ENCODE peak calls at places on chromosomes 6 and 20, in seven cellular contexts. One of them, this sample, is unnamed.

GRCh38 chr6:31096656-31097055 is 15.7 kb downstream of the C6orf15 start:
- DNase-seq in NAMALWA: no peak
- DNase-seq in amygdala: no peak
- DNase-seq in omental fat pad: no peak
- DNase-seq in nephron progenitor cell: no peak
- DNase-seq in fibroblast of lung: no peak
- DNase-seq in EL: no peak
- DNase-seq in this sample: no peak

GRCh38 chr6:101163611-101164010 is 229.9 kb upstream of the GRIK2 start:
- DNase-seq in omental fat pad: no peak
- DNase-seq in nephron progenitor cell: no peak
- DNase-seq in fibroblast of lung: no peak
- DNase-seq in NAMALWA: no peak
- DNase-seq in EL: peak
- DNase-seq in amygdala: no peak
- DNase-seq in this sample: no peak

GRCh38 chr6:160379464-160379863 is 31.3 kb downstream of the SLC22A3 start:
- DNase-seq in omental fat pad: no peak
- DNase-seq in nephron progenitor cell: no peak
- DNase-seq in NAMALWA: no peak
- DNase-seq in amygdala: no peak
- DNase-seq in fibroblast of lung: peak
- DNase-seq in EL: peak
- DNase-seq in this sample: no peak

GRCh38 chr20:57548177-57549058 is 12.5 kb upstream of the PCK1 start:
- DNase-seq in NAMALWA: no peak
- DNase-seq in amygdala: no peak
- DNase-seq in omental fat pad: no peak
- DNase-seq in nephron progenitor cell: no peak
- DNase-seq in EL: peak
- DNase-seq in fibroblast of lung: peak
- DNase-seq in this sample: no peak

GRCh38 chr20:62285722-62286121 is 17.1 kb upstream of the ADRM1 start:
- DNase-seq in amygdala: no peak
- DNase-seq in NAMALWA: no peak
- DNase-seq in omental fat pad: no peak
- DNase-seq in fibroblast of lung: no peak
- DNase-seq in EL: no peak
- DNase-seq in nephron progenitor cell: no peak
- DNase-seq in this sample: no peak

GRCh38 chr6:145865595-145865994 is 51.0 kb upstream of the FBXO30 start:
- DNase-seq in nephron progenitor cell: no peak
- DNase-seq in omental fat pad: no peak
- DNase-seq in NAMALWA: no peak
- DNase-seq in fibroblast of lung: no peak
- DNase-seq in amygdala: no peak
- DNase-seq in EL: no peak
- DNase-seq in this sample: no peak

GRCh38 chr6:70667256-70667710 is 400 bp upstream of the SMAP1 start:
- DNase-seq in omental fat pad: no peak
- DNase-seq in EL: no peak
- DNase-seq in amygdala: no peak
- DNase-seq in NAMALWA: no peak
- DNase-seq in fibroblast of lung: peak
- DNase-seq in nephron progenitor cell: no peak
- DNase-seq in this sample: no peak

GRCh38 chr6:84870693-84871092 is 106.3 kb upstream of the TBX18 start:
- DNase-seq in omental fat pad: no peak
- DNase-seq in amygdala: no peak
- DNase-seq in fibroblast of lung: no peak
- DNase-seq in nephron progenitor cell: no peak
- DNase-seq in NAMALWA: no peak
- DNase-seq in EL: no peak
- DNase-seq in this sample: no peak

GRCh38 chr6:128569737-128570438 is 49.5 kb upstream of the PTPRK start:
- DNase-seq in omental fat pad: no peak
- DNase-seq in fibroblast of lung: peak
- DNase-seq in amygdala: no peak
- DNase-seq in nephron progenitor cell: no peak
- DNase-seq in EL: peak
- DNase-seq in NAMALWA: no peak
- DNase-seq in this sample: no peak

GRCh38 chr20:46010491-46011405 is 2.0 kb downstream of the MMP9 start:
- DNase-seq in NAMALWA: no peak
- DNase-seq in fibroblast of lung: no peak
- DNase-seq in omental fat pad: no peak
- DNase-seq in nephron progenitor cell: no peak
- DNase-seq in EL: no peak
- DNase-seq in amygdala: no peak
- DNase-seq in this sample: no peak

GRCh38 chr6:134056046-134056445 is 3.6 kb upstream of the SLC2A12 start:
- DNase-seq in omental fat pad: no peak
- DNase-seq in nephron progenitor cell: no peak
- DNase-seq in NAMALWA: no peak
- DNase-seq in amygdala: no peak
- DNase-seq in fibroblast of lung: no peak
- DNase-seq in EL: no peak
- DNase-seq in this sample: no peak

GRCh38 chr6:66662196-66662595 is 955.2 kb upstream of the EYS start:
- DNase-seq in EL: no peak
- DNase-seq in fibroblast of lung: peak
- DNase-seq in omental fat pad: no peak
- DNase-seq in amygdala: no peak
- DNase-seq in NAMALWA: peak
- DNase-seq in nephron progenitor cell: no peak
- DNase-seq in this sample: no peak

GRCh38 chr6:52570291-52570700 is 6.6 kb downstream of the TRAM2 start:
- DNase-seq in EL: no peak
- DNase-seq in fibroblast of lung: peak
- DNase-seq in amygdala: no peak
- DNase-seq in omental fat pad: no peak
- DNase-seq in NAMALWA: no peak
- DNase-seq in nephron progenitor cell: no peak
- DNase-seq in this sample: no peak

GRCh38 chr6:107822154-107823046 is 1.7 kb downstream of the SCML4 start:
- DNase-seq in omental fat pad: no peak
- DNase-seq in amygdala: no peak
- DNase-seq in nephron progenitor cell: no peak
- DNase-seq in fibroblast of lung: no peak
- DNase-seq in EL: peak
- DNase-seq in NAMALWA: peak
- DNase-seq in this sample: no peak

GRCh38 chr20:50368386-50368785 is 141.8 kb upstream of the PTPN1 start:
- DNase-seq in nephron progenitor cell: no peak
- DNase-seq in NAMALWA: no peak
- DNase-seq in EL: no peak
- DNase-seq in amygdala: no peak
- DNase-seq in omental fat pad: no peak
- DNase-seq in fibroblast of lung: no peak
- DNase-seq in this sample: no peak

GRCh38 chr6:17721671-17722070 is 14.9 kb upstream of the NUP153 start:
- DNase-seq in nephron progenitor cell: no peak
- DNase-seq in NAMALWA: no peak
- DNase-seq in amygdala: no peak
- DNase-seq in omental fat pad: no peak
- DNase-seq in EL: no peak
- DNase-seq in fibroblast of lung: no peak
- DNase-seq in this sample: no peak

GRCh38 chr6:37113976-37114375 is 56.0 kb upstream of the PIM1 start:
- DNase-seq in nephron progenitor cell: no peak
- DNase-seq in omental fat pad: no peak
- DNase-seq in amygdala: no peak
- DNase-seq in EL: no peak
- DNase-seq in fibroblast of lung: no peak
- DNase-seq in NAMALWA: no peak
- DNase-seq in this sample: no peak

GRCh38 chr20:15991279-15991678 is 582.0 kb downstream of the KIF16B start:
- DNase-seq in amygdala: no peak
- DNase-seq in omental fat pad: no peak
- DNase-seq in NAMALWA: no peak
- DNase-seq in EL: no peak
- DNase-seq in fibroblast of lung: no peak
- DNase-seq in nephron progenitor cell: no peak
- DNase-seq in this sample: no peak

GRCh38 chr6:37417393-37417792 is 15.6 kb upstream of the CMTR1 start:
- DNase-seq in NAMALWA: no peak
- DNase-seq in omental fat pad: no peak
- DNase-seq in fibroblast of lung: no peak
- DNase-seq in amygdala: no peak
- DNase-seq in nephron progenitor cell: no peak
- DNase-seq in EL: no peak
- DNase-seq in this sample: no peak

GRCh38 chr6:14759976-14760672 is 485.7 kb upstream of the JARID2 start:
- DNase-seq in fibroblast of lung: no peak
- DNase-seq in EL: no peak
- DNase-seq in omental fat pad: no peak
- DNase-seq in nephron progenitor cell: no peak
- DNase-seq in amygdala: no peak
- DNase-seq in NAMALWA: no peak
- DNase-seq in this sample: no peak

GRCh38 chr20:37567331-37567665 is 39.6 kb upstream of the BLCAP start:
- DNase-seq in EL: no peak
- DNase-seq in fibroblast of lung: no peak
- DNase-seq in nephron progenitor cell: no peak
- DNase-seq in omental fat pad: no peak
- DNase-seq in amygdala: no peak
- DNase-seq in NAMALWA: no peak
- DNase-seq in this sample: no peak

GRCh38 chr6:43298565-43299337 is 691 bp downstream of the SLC22A7 start:
- DNase-seq in amygdala: no peak
- DNase-seq in fibroblast of lung: no peak
- DNase-seq in EL: no peak
- DNase-seq in nephron progenitor cell: no peak
- DNase-seq in NAMALWA: no peak
- DNase-seq in omental fat pad: no peak
- DNase-seq in this sample: no peak

GRCh38 chr6:162706236-162706635 is 21.3 kb downstream of the PRKN start:
- DNase-seq in omental fat pad: no peak
- DNase-seq in fibroblast of lung: peak
- DNase-seq in NAMALWA: no peak
- DNase-seq in EL: no peak
- DNase-seq in amygdala: peak
- DNase-seq in nephron progenitor cell: no peak
- DNase-seq in this sample: no peak

GRCh38 chr6:5085638-5086293 is 625 bp downstream of the PPP1R3G start:
- DNase-seq in nephron progenitor cell: peak
- DNase-seq in omental fat pad: no peak
- DNase-seq in fibroblast of lung: peak
- DNase-seq in amygdala: no peak
- DNase-seq in EL: peak
- DNase-seq in NAMALWA: no peak
- DNase-seq in this sample: no peak

GRCh38 chr20:57389695-57390603 is 1.2 kb upstream of the RBM38 start:
- DNase-seq in NAMALWA: peak
- DNase-seq in omental fat pad: no peak
- DNase-seq in nephron progenitor cell: peak
- DNase-seq in amygdala: no peak
- DNase-seq in fibroblast of lung: no peak
- DNase-seq in EL: no peak
- DNase-seq in this sample: no peak

GRCh38 chr6:108145639-108146038 is 20.2 kb upstream of the NR2E1 start:
- DNase-seq in EL: no peak
- DNase-seq in NAMALWA: no peak
- DNase-seq in omental fat pad: no peak
- DNase-seq in fibroblast of lung: no peak
- DNase-seq in nephron progenitor cell: no peak
- DNase-seq in amygdala: no peak
- DNase-seq in this sample: no peak

GRCh38 chr6:25660512-25660911 is 8.5 kb downstream of the SCGN start:
- DNase-seq in fibroblast of lung: peak
- DNase-seq in EL: peak
- DNase-seq in amygdala: no peak
- DNase-seq in omental fat pad: no peak
- DNase-seq in nephron progenitor cell: no peak
- DNase-seq in NAMALWA: no peak
- DNase-seq in this sample: no peak

GRCh38 chr20:32390999-32391398 is 32.9 kb downstream of the ASXL1 start:
- DNase-seq in amygdala: no peak
- DNase-seq in EL: no peak
- DNase-seq in NAMALWA: peak
- DNase-seq in omental fat pad: no peak
- DNase-seq in nephron progenitor cell: no peak
- DNase-seq in fibroblast of lung: no peak
- DNase-seq in this sample: no peak

GRCh38 chr20:61436674-61437279 is 184.7 kb downstream of the CDH4 start:
- DNase-seq in amygdala: peak
- DNase-seq in nephron progenitor cell: no peak
- DNase-seq in EL: peak
- DNase-seq in omental fat pad: no peak
- DNase-seq in fibroblast of lung: peak
- DNase-seq in NAMALWA: no peak
- DNase-seq in this sample: no peak

GRCh38 chr6:26431258-26432162 is 8.8 kb upstream of the BTN3A3 start:
- DNase-seq in EL: no peak
- DNase-seq in omental fat pad: no peak
- DNase-seq in fibroblast of lung: no peak
- DNase-seq in amygdala: no peak
- DNase-seq in NAMALWA: no peak
- DNase-seq in nephron progenitor cell: no peak
- DNase-seq in this sample: no peak

GRCh38 chr20:46130534-46130933 is 12.4 kb downstream of the CD40 start:
- DNase-seq in fibroblast of lung: no peak
- DNase-seq in EL: no peak
- DNase-seq in nephron progenitor cell: no peak
- DNase-seq in omental fat pad: no peak
- DNase-seq in amygdala: no peak
- DNase-seq in NAMALWA: no peak
- DNase-seq in this sample: no peak

GRCh38 chr20:60024245-60024644 is 66.0 kb downstream of the CDH26 start:
- DNase-seq in nephron progenitor cell: no peak
- DNase-seq in fibroblast of lung: no peak
- DNase-seq in omental fat pad: no peak
- DNase-seq in NAMALWA: no peak
- DNase-seq in EL: no peak
- DNase-seq in amygdala: no peak
- DNase-seq in this sample: no peak

GRCh38 chr6:3388786-3389185 is 68.1 kb downstream of the SLC22A23 start:
- DNase-seq in amygdala: no peak
- DNase-seq in fibroblast of lung: no peak
- DNase-seq in omental fat pad: no peak
- DNase-seq in NAMALWA: no peak
- DNase-seq in nephron progenitor cell: no peak
- DNase-seq in EL: no peak
- DNase-seq in this sample: no peak

GRCh38 chr6:13201336-13201735 is 127.0 kb downstream of the TBC1D7 start:
- DNase-seq in fibroblast of lung: no peak
- DNase-seq in nephron progenitor cell: no peak
- DNase-seq in omental fat pad: no peak
- DNase-seq in EL: no peak
- DNase-seq in amygdala: no peak
- DNase-seq in NAMALWA: no peak
- DNase-seq in this sample: no peak

This sample was measured in cortex of kidney.